ENCODE peak calls at places on chromosomes 11 and 22, in five cellular contexts. V is neural progenitor cell; G is kidney tubule cell; N is activated CD8-positive, alpha-beta memory T cell treated with anti-CD3 and anti-CD28 coated beads for 24 hours; M is GM12878. Q is an unnamed sample.

GRCh38 chr11:20839231-20839630 is 169.8 kb downstream of the NELL1 start:
- DNase-seq in V (no peak), G (no peak), N (no peak), M (no peak), Q (no peak)

GRCh38 chr11:821513-822371 is 3.0 kb downstream of the PNPLA2 start:
- DNase-seq in V (no peak), G (no peak), N (no peak), M (no peak), Q (no peak)

GRCh38 chr22:26443901-26444300 is 14.8 kb downstream of the ASPHD2 start:
- DNase-seq in V (no peak), G (no peak), N (no peak), M (no peak), Q (no peak)

GRCh38 chr11:115759622-115760527 is 255.7 kb upstream of the CADM1 start:
- DNase-seq in V (peak; percentile 73), G (peak; percentile 29), N (no peak), M (no peak), Q (no peak)

GRCh38 chr11:71456294-71456693 is 3.3 kb downstream of the NADSYN1 start:
- DNase-seq in V (no peak), G (no peak), N (no peak), M (no peak), Q (no peak)

GRCh38 chr11:120565436-120566155 is 54.0 kb downstream of the GRIK4 start:
- DNase-seq in V (no peak), G (peak; percentile 20), N (no peak), M (no peak), Q (no peak)

GRCh38 chr11:126687477-126687876 is 313.1 kb downstream of the KIRREL3 start:
- DNase-seq in V (no peak), G (no peak), N (no peak), M (no peak), Q (no peak)

GRCh38 chr11:116052603-116053537 is 548.7 kb upstream of the CADM1 start:
- DNase-seq in V (peak; percentile 80), G (no peak), N (no peak), M (no peak), Q (no peak)

GRCh38 chr22:25334091-25334490 is 114.7 kb downstream of the CRYBB2 start:
- DNase-seq in V (peak; percentile 87), G (peak; percentile 41), N (peak; percentile 63), M (peak; percentile 0), Q (peak; percentile 27)

GRCh38 chr11:45089845-45090499 is 56.5 kb upstream of the PRDM11 start:
- DNase-seq in V (peak; percentile 63), G (no peak), N (no peak), M (no peak), Q (peak; percentile 71)

GRCh38 chr11:20731676-20732075 is 62.3 kb downstream of the NELL1 start:
- DNase-seq in V (no peak), G (no peak), N (no peak), M (no peak), Q (no peak)

GRCh38 chr11:133828861-133829260 is 16.5 kb downstream of the SPATA19 start:
- DNase-seq in V (no peak), G (no peak), N (no peak), M (no peak), Q (no peak)

GRCh38 chr22:42022162-42022847 is 23.7 kb downstream of the WBP2NL start:
- DNase-seq in V (no peak), G (peak; percentile 56), N (no peak), M (peak; percentile 30), Q (no peak)

GRCh38 chr11:121344824-121345223 is 52.3 kb downstream of the SC5D start:
- DNase-seq in V (no peak), G (peak; percentile 16), N (no peak), M (no peak), Q (no peak)

GRCh38 chr11:87306260-87306861 is 268.6 kb downstream of the TMEM135 start:
- DNase-seq in V (no peak), G (no peak), N (no peak), M (no peak), Q (no peak)

GRCh38 chr11:130168105-130168504 is 8.5 kb downstream of the ST14 start:
- DNase-seq in V (no peak), G (peak; percentile 65), N (no peak), M (no peak), Q (peak; percentile 51)

GRCh38 chr22:29724843-29725242 is 5.0 kb downstream of the CABP7 start:
- DNase-seq in V (no peak), G (no peak), N (no peak), M (no peak), Q (no peak)

GRCh38 chr22:20268350-20269012 is 363 bp upstream of the RTN4R start:
- DNase-seq in V (peak; percentile 93), G (peak; percentile 61), N (peak; percentile 83), M (no peak), Q (peak; percentile 29)

GRCh38 chr22:40665312-40665711 is 14.0 kb upstream of the MCHR1 start:
- DNase-seq in V (no peak), G (no peak), N (no peak), M (no peak), Q (peak; percentile 37)

GRCh38 chr11:121630041-121630440 is 177.3 kb upstream of the SORL1-AS1 start:
- DNase-seq in V (no peak), G (peak; percentile 50), N (no peak), M (no peak), Q (peak; percentile 85)

GRCh38 chr11:17277024-17277584 is 565 bp downstream of the NUCB2 start:
- DNase-seq in V (no peak), G (peak; percentile 53), N (no peak), M (no peak), Q (peak; percentile 71)

GRCh38 chr11:76810151-76810853 is 27.1 kb downstream of the TSKU start:
- DNase-seq in V (no peak), G (peak; percentile 56), N (peak; percentile 71), M (no peak), Q (peak; percentile 66)

GRCh38 chr11:126182787-126183445 is 28.5 kb downstream of the RPUSD4 start:
- DNase-seq in V (no peak), G (no peak), N (no peak), M (no peak), Q (no peak)

GRCh38 chr22:46079093-46079860 is 71.0 kb upstream of the PPARA start:
- DNase-seq in V (no peak), G (no peak), N (no peak), M (no peak), Q (peak; percentile 64)

GRCh38 chr11:17798253-17798652 is 63.7 kb downstream of the KCNC1 start:
- DNase-seq in V (no peak), G (no peak), N (no peak), M (no peak), Q (no peak)

GRCh38 chr22:32574397-32574796 is 99.8 kb downstream of the FBXO7 start:
- DNase-seq in V (no peak), G (no peak), N (no peak), M (no peak), Q (peak; percentile 82)

GRCh38 chr11:132134322-132134721 is 763.9 kb downstream of the NTM start:
- DNase-seq in V (no peak), G (no peak), N (no peak), M (no peak), Q (peak; percentile 20)

GRCh38 chr22:47397673-47398072 is 635.2 kb downstream of the TBC1D22A start:
- DNase-seq in V (no peak), G (no peak), N (no peak), M (no peak), Q (no peak)

GRCh38 chr22:30000566-30000965 is 79.7 kb upstream of the HORMAD2 start:
- DNase-seq in V (no peak), G (peak; percentile 48), N (no peak), M (no peak), Q (no peak)

GRCh38 chr22:35312198-35313059 is 12.7 kb downstream of the TOM1 start:
- DNase-seq in V (no peak), G (peak; percentile 94), N (no peak), M (no peak), Q (peak; percentile 57)

GRCh38 chr11:48019230-48019584 is 38.8 kb downstream of the PTPRJ start:
- DNase-seq in V (peak; percentile 70), G (no peak), N (no peak), M (no peak), Q (no peak)

GRCh38 chr11:11065396-11065795 is 207.5 kb upstream of the ZBED5 start:
- DNase-seq in V (no peak), G (no peak), N (no peak), M (no peak), Q (no peak)

GRCh38 chr11:3946445-3947017 is 91.1 kb downstream of the STIM1 start:
- DNase-seq in V (no peak), G (no peak), N (no peak), M (no peak), Q (no peak)

GRCh38 chr22:49670610-49671330 is 156.9 kb downstream of the BRD1 start:
- DNase-seq in V (peak; percentile 77), G (no peak), N (peak; percentile 72), M (no peak), Q (no peak)